ENCODE peak calls at places on chromosomes 11 and 22, in ten cellular contexts. One of them, this sample, is unnamed.

GRCh38 chr22:43481528-43482309 is 69.9 kb downstream of the MPPED1 start:
- DNase-seq in left ventricle myocardium inferior: no peak
- DNase-seq in tibial nerve: no peak
- DNase-seq in osteoblast: peak; percentile 86
- DNase-seq in kidney: peak; percentile 63
- DNase-seq in fibroblast of the aortic adventitia: no peak
- DNase-seq in HCT116: no peak
- DNase-seq in A673: no peak
- DNase-seq in esophagus squamous epithelium: no peak
- DNase-seq in cardiac muscle cell: no peak
- DNase-seq in this sample: no peak

GRCh38 chr11:116990061-116990473 is 108.2 kb downstream of the SIK3 start:
- DNase-seq in HCT116: no peak
- DNase-seq in fibroblast of the aortic adventitia: peak; percentile 90
- DNase-seq in cardiac muscle cell: peak; percentile 87
- DNase-seq in esophagus squamous epithelium: no peak
- DNase-seq in osteoblast: peak; percentile 58
- DNase-seq in left ventricle myocardium inferior: no peak
- DNase-seq in tibial nerve: no peak
- DNase-seq in A673: no peak
- DNase-seq in kidney: no peak
- DNase-seq in this sample: peak; percentile 86

GRCh38 chr22:32206774-32207758 is 2.2 kb upstream of the RFPL2 start:
- DNase-seq in fibroblast of the aortic adventitia: peak; percentile 4
- DNase-seq in A673: peak; percentile 28
- DNase-seq in osteoblast: peak; percentile 72
- DNase-seq in left ventricle myocardium inferior: no peak
- DNase-seq in cardiac muscle cell: peak; percentile 17
- DNase-seq in esophagus squamous epithelium: no peak
- DNase-seq in HCT116: peak; percentile 56
- DNase-seq in tibial nerve: no peak
- DNase-seq in kidney: no peak
- DNase-seq in this sample: no peak

GRCh38 chr22:49776891-49777290 is 50.8 kb downstream of the BRD1 start:
- DNase-seq in A673: no peak
- DNase-seq in cardiac muscle cell: no peak
- DNase-seq in left ventricle myocardium inferior: no peak
- DNase-seq in kidney: peak; percentile 75
- DNase-seq in tibial nerve: no peak
- DNase-seq in esophagus squamous epithelium: no peak
- DNase-seq in osteoblast: no peak
- DNase-seq in fibroblast of the aortic adventitia: no peak
- DNase-seq in HCT116: no peak
- DNase-seq in this sample: no peak

GRCh38 chr22:39117585-39118191 is 20.6 kb downstream of the APOBEC3H start:
- DNase-seq in HCT116: peak; percentile 53
- DNase-seq in kidney: no peak
- DNase-seq in A673: peak; percentile 64
- DNase-seq in tibial nerve: peak; percentile 48
- DNase-seq in fibroblast of the aortic adventitia: peak; percentile 64
- DNase-seq in esophagus squamous epithelium: no peak
- DNase-seq in cardiac muscle cell: peak; percentile 66
- DNase-seq in left ventricle myocardium inferior: no peak
- DNase-seq in osteoblast: peak; percentile 54
- DNase-seq in this sample: no peak

GRCh38 chr11:8987446-8987845 is 16.4 kb downstream of the NRIP3 start:
- DNase-seq in osteoblast: no peak
- DNase-seq in tibial nerve: no peak
- DNase-seq in esophagus squamous epithelium: no peak
- DNase-seq in A673: no peak
- DNase-seq in kidney: no peak
- DNase-seq in HCT116: no peak
- DNase-seq in cardiac muscle cell: no peak
- DNase-seq in fibroblast of the aortic adventitia: no peak
- DNase-seq in left ventricle myocardium inferior: no peak
- DNase-seq in this sample: no peak

GRCh38 chr11:73982595-73982989 is at the start of gene UCP2:
- DNase-seq in A673: peak; percentile 96
- DNase-seq in HCT116: no peak
- DNase-seq in fibroblast of the aortic adventitia: peak; percentile 41
- DNase-seq in tibial nerve: peak; percentile 77
- DNase-seq in cardiac muscle cell: peak; percentile 76
- DNase-seq in osteoblast: peak; percentile 95
- DNase-seq in left ventricle myocardium inferior: peak; percentile 88
- DNase-seq in kidney: peak; percentile 95
- DNase-seq in esophagus squamous epithelium: peak; percentile 67
- DNase-seq in this sample: peak; percentile 40

GRCh38 chr22:49540571-49541450 is 286.9 kb downstream of the BRD1 start:
- DNase-seq in tibial nerve: no peak
- DNase-seq in left ventricle myocardium inferior: no peak
- DNase-seq in HCT116: no peak
- DNase-seq in cardiac muscle cell: no peak
- DNase-seq in A673: no peak
- DNase-seq in esophagus squamous epithelium: no peak
- DNase-seq in fibroblast of the aortic adventitia: no peak
- DNase-seq in osteoblast: peak; percentile 77
- DNase-seq in kidney: peak; percentile 57
- DNase-seq in this sample: no peak

GRCh38 chr11:26042113-26042512 is 289.8 kb upstream of the ANO3 start:
- DNase-seq in osteoblast: no peak
- DNase-seq in left ventricle myocardium inferior: no peak
- DNase-seq in kidney: peak; percentile 49
- DNase-seq in HCT116: no peak
- DNase-seq in fibroblast of the aortic adventitia: no peak
- DNase-seq in esophagus squamous epithelium: no peak
- DNase-seq in A673: no peak
- DNase-seq in tibial nerve: no peak
- DNase-seq in cardiac muscle cell: no peak
- DNase-seq in this sample: no peak

DNA sequence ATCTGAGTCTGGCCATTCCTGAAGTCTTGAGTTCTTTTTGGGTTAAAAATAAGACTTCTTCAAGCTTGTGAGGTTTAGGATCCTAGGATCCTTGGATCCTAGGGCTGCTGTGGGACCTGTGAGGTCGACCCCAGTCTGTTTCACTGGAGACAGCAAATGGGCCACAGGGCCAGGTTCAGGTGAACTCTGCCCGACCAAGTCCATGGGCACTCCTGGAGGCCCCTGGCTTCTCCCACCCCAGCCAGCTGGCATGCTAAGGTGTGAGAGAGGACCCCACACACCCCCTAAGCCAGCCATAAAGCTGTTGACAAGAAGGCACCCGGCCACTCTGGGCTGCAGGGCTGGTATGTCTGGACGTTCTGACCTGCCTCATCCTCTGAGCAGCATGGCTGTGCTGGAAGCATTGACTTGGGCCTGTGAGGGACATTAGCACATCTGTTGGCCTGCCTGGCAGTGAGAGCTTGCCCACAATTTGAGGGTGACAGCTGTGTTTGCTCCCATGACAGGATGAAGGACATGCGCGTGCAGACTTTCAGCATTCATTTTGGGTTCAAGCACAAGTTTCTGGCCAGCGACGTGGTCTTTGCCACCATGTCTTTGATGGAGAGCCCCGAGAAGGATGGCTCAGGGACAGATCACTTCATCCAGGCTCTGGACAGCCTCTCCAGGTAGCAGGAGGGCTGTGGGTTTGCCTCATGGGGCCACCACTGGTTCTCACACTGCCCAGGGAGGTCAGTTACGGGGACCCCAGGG is 16.0 kb downstream of the CLDN5 start:
- DNase-seq in A673: no peak
- DNase-seq in osteoblast: peak; percentile 15
- DNase-seq in cardiac muscle cell: no peak
- DNase-seq in esophagus squamous epithelium: no peak
- DNase-seq in kidney: no peak
- DNase-seq in HCT116: no peak
- DNase-seq in left ventricle myocardium inferior: no peak
- DNase-seq in tibial nerve: no peak
- DNase-seq in fibroblast of the aortic adventitia: no peak
- DNase-seq in this sample: no peak
- TF ChIP-seq CTCF in A673: no peak
- TF ChIP-seq CTCF in osteoblast: no peak
- TF ChIP-seq CTCF in cardiac muscle cell: no peak
- TF ChIP-seq CTCF in esophagus squamous epithelium: no peak
- TF ChIP-seq CTCF in kidney: no peak
- TF ChIP-seq CTCF in HCT116: no peak
- TF ChIP-seq CTCF in left ventricle myocardium inferior: no peak
- TF ChIP-seq CTCF in tibial nerve: no peak
- TF ChIP-seq CTCF in fibroblast of the aortic adventitia: no peak
- TF ChIP-seq CTCF in this sample: no peak

GRCh38 chr22:27797793-27798525 is 3.6 kb downstream of the MN1 start:
- DNase-seq in esophagus squamous epithelium: no peak
- DNase-seq in cardiac muscle cell: no peak
- DNase-seq in kidney: peak; percentile 72
- DNase-seq in tibial nerve: no peak
- DNase-seq in osteoblast: peak; percentile 76
- DNase-seq in fibroblast of the aortic adventitia: no peak
- DNase-seq in A673: no peak
- DNase-seq in left ventricle myocardium inferior: no peak
- DNase-seq in HCT116: no peak
- DNase-seq in this sample: no peak

GRCh38 chr22:27795053-27795452 is 6.5 kb downstream of the MN1 start:
- DNase-seq in left ventricle myocardium inferior: no peak
- DNase-seq in cardiac muscle cell: no peak
- DNase-seq in A673: no peak
- DNase-seq in fibroblast of the aortic adventitia: no peak
- DNase-seq in tibial nerve: no peak
- DNase-seq in HCT116: no peak
- DNase-seq in osteoblast: peak; percentile 67
- DNase-seq in kidney: peak; percentile 6
- DNase-seq in esophagus squamous epithelium: no peak
- DNase-seq in this sample: no peak

GRCh38 chr22:27798526-27799333 is 2.8 kb downstream of the MN1 start:
- DNase-seq in esophagus squamous epithelium: no peak
- DNase-seq in osteoblast: peak; percentile 46
- DNase-seq in fibroblast of the aortic adventitia: peak; percentile 49
- DNase-seq in HCT116: no peak
- DNase-seq in A673: no peak
- DNase-seq in left ventricle myocardium inferior: no peak
- DNase-seq in tibial nerve: no peak
- DNase-seq in cardiac muscle cell: peak; percentile 59
- DNase-seq in kidney: peak; percentile 68
- DNase-seq in this sample: no peak

GRCh38 chr22:27796118-27796517 is 5.4 kb downstream of the MN1 start:
- DNase-seq in HCT116: no peak
- DNase-seq in kidney: peak; percentile 10
- DNase-seq in A673: no peak
- DNase-seq in esophagus squamous epithelium: no peak
- DNase-seq in fibroblast of the aortic adventitia: no peak
- DNase-seq in osteoblast: no peak
- DNase-seq in tibial nerve: no peak
- DNase-seq in left ventricle myocardium inferior: no peak
- DNase-seq in cardiac muscle cell: no peak
- DNase-seq in this sample: no peak

DNA sequence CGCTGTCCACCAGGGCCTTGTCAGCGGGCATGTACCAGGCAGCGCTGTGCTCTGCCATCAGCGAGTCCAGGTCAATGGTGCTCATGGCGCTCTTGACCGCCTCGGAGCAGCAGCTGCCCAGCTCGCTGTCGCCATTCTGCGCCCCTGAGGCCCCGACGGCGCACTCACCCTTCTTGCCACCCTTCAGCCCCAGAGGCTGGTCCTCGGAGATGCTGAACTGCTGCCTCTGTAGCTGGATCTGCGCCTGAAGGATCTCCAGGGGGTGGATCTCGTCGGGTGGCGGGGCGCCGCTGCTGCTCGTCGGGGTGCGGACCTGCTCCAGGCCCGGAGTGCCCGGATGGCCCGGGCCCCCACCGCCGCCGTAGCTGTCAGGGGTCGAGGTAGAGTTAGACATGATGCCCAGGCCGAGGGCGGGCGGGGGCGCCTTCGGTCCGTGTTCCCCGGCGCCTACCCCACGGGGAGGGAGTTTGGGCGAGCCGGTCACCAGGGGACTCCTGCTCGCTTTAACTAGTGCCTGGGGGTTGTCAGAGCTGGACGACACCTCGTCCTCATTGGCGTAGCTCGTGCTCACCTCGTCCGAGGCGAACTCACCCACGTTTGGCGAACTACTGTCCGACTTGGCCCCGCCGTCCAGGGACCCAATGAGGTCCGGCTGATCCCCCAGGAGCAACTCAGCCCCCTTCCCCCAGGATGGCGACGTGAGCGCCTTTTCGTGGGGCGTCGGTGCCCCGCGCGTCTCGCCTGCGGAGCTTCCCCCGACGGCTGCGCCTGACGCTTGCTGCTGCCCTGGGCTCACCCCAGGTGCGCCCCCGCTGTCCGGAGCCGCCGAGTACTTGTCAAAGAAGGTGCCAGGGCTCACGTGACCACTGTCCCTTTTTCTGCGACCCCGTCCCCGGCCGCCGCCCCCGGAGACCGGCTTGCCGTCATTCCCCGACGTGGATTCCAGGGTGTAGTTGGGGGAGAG is 4.4 kb downstream of the MN1 start:
- DNase-seq in cardiac muscle cell: no peak
- DNase-seq in left ventricle myocardium inferior: no peak
- DNase-seq in fibroblast of the aortic adventitia: no peak
- DNase-seq in kidney: peak; percentile 72
- DNase-seq in tibial nerve: no peak
- DNase-seq in esophagus squamous epithelium: no peak
- DNase-seq in A673: no peak
- DNase-seq in HCT116: no peak
- DNase-seq in osteoblast: peak; percentile 72
- DNase-seq in this sample: no peak
- H3K4me3 ChIP-seq in cardiac muscle cell: peak overlapping the region; percentile 77
- H3K4me3 ChIP-seq in left ventricle myocardium inferior: peak overlapping the region; percentile 92
- H3K4me3 ChIP-seq in fibroblast of the aortic adventitia: peak overlapping the region; percentile 83
- H3K4me3 ChIP-seq in kidney: no peak overlapping the region
- H3K4me3 ChIP-seq in tibial nerve: no peak overlapping the region
- H3K4me3 ChIP-seq in esophagus squamous epithelium: peak overlapping the region; percentile 93
- H3K4me3 ChIP-seq in A673: no peak overlapping the region
- H3K4me3 ChIP-seq in HCT116: no peak overlapping the region
- H3K4me3 ChIP-seq in osteoblast: no peak overlapping the region
- H3K4me3 ChIP-seq in this sample: no peak overlapping the region

DNA sequence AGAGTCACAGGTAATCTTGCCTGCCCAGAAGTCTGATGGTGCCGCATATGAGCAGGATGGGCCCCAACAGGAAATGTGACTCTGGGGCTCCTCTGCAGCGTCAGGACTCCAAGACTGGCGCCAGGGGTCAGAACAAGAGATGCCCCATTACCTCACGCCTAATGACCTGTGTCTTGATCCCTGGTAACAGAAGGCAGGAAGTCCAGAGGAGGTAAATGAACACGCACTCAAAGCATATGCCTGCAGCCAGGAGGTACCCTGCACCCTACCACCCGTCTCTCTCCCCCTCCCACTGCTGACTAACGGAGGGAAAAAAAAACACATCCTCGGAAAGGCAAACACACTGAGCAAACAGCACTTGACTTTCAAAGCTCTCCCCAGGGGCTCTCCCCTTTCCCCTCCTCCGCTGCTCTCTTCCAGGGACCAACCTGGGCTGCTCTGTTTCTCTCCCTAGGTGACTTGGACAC is 37.3 kb downstream of the ABCC8 start:
- DNase-seq in kidney: no peak
- DNase-seq in fibroblast of the aortic adventitia: no peak
- DNase-seq in osteoblast: no peak
- DNase-seq in cardiac muscle cell: no peak
- DNase-seq in HCT116: no peak
- DNase-seq in left ventricle myocardium inferior: no peak
- DNase-seq in A673: no peak
- DNase-seq in esophagus squamous epithelium: no peak
- DNase-seq in tibial nerve: no peak
- DNase-seq in this sample: no peak
- TF ChIP-seq CTCF in kidney: no peak
- TF ChIP-seq CTCF in fibroblast of the aortic adventitia: no peak
- TF ChIP-seq CTCF in osteoblast: no peak
- TF ChIP-seq CTCF in cardiac muscle cell: no peak
- TF ChIP-seq CTCF in HCT116: no peak
- TF ChIP-seq CTCF in left ventricle myocardium inferior: no peak
- TF ChIP-seq CTCF in A673: no peak
- TF ChIP-seq CTCF in esophagus squamous epithelium: no peak
- TF ChIP-seq CTCF in tibial nerve: no peak
- TF ChIP-seq CTCF in this sample: no peak

GRCh38 chr11:720642-721346 is 14.8 kb downstream of the EPS8L2 start:
- DNase-seq in kidney: no peak
- DNase-seq in tibial nerve: no peak
- DNase-seq in esophagus squamous epithelium: no peak
- DNase-seq in osteoblast: peak; percentile 71
- DNase-seq in left ventricle myocardium inferior: no peak
- DNase-seq in HCT116: no peak
- DNase-seq in fibroblast of the aortic adventitia: no peak
- DNase-seq in cardiac muscle cell: no peak
- DNase-seq in A673: no peak
- DNase-seq in this sample: no peak
- H3K4me3 ChIP-seq in kidney: no peak overlapping the region
- H3K4me3 ChIP-seq in tibial nerve: peak overlapping the region; percentile 34
- H3K4me3 ChIP-seq in esophagus squamous epithelium: peak overlapping the region; percentile 46
- H3K4me3 ChIP-seq in osteoblast: no peak overlapping the region
- H3K4me3 ChIP-seq in left ventricle myocardium inferior: peak overlapping the region; percentile 34
- H3K4me3 ChIP-seq in HCT116: no peak overlapping the region
- H3K4me3 ChIP-seq in fibroblast of the aortic adventitia: no peak overlapping the region
- H3K4me3 ChIP-seq in cardiac muscle cell: peak overlapping the region; percentile 5
- H3K4me3 ChIP-seq in A673: no peak overlapping the region
- H3K4me3 ChIP-seq in this sample: no peak overlapping the region